ENCODE peak calls at places on chromosomes 1 and 21, in six cellular contexts. N is prostate gland, A is lower leg skin, Z is transverse colon, Q is spleen, G is body of pancreas. I is an unnamed sample.

GRCh38 chr21:32499249-32500055 is 85.9 kb downstream of the TCP10L start:
- DNase-seq in G (no peak), Z (no peak), Q (no peak), N (no peak), A (no peak), I (peak)

GRCh38 chr1:70072239-70072751 is 133.1 kb downstream of the LRRC40 start:
- DNase-seq in Z (no peak), N (no peak), A (no peak), Q (no peak), G (no peak), I (no peak)

GRCh38 chr1:96072021-96072420 is 649.6 kb upstream of the PTBP2 start:
- DNase-seq in G (no peak), Z (no peak), A (no peak), N (no peak), Q (no peak), I (no peak)

GRCh38 chr21:21230672-21231071 is 232.5 kb downstream of the NCAM2 start:
- DNase-seq in Q (no peak), N (no peak), Z (no peak), G (no peak), A (no peak), I (no peak)

GRCh38 chr1:203690730-203691129 is 64.1 kb downstream of the ATP2B4 start:
- DNase-seq in N (no peak), G (no peak), A (no peak), Z (no peak), Q (no peak), I (no peak)

GRCh38 chr1:159055181-159055621 is 21.4 kb downstream of the AIM2 start:
- DNase-seq in G (no peak), N (no peak), Q (no peak), Z (no peak), A (no peak), I (no peak)

GRCh38 chr1:75334876-75335275 is 200.7 kb downstream of the LHX8 start:
- DNase-seq in G (no peak), Q (no peak), Z (no peak), N (no peak), A (no peak), I (no peak)

GRCh38 chr21:34221331-34222030 is 142.3 kb upstream of the KCNE2 start:
- DNase-seq in A (no peak), Q (no peak), G (no peak), N (no peak), Z (no peak), I (no peak)

GRCh38 chr1:167194182-167194581 is 26.5 kb upstream of the POU2F1 start:
- DNase-seq in Z (no peak), N (no peak), G (no peak), Q (no peak), A (no peak), I (no peak)

GRCh38 chr1:171127481-171127880 is 36.8 kb downstream of the FMO3 start:
- DNase-seq in Z (no peak), G (no peak), A (no peak), N (peak), Q (no peak), I (no peak)

GRCh38 chr1:229254910-229255541 is 15.9 kb upstream of the RAB4A start:
- DNase-seq in A (no peak), G (no peak), N (peak), Q (no peak), Z (no peak), I (no peak)

GRCh38 chr1:52523376-52523775 is 29.5 kb downstream of the TUT4 start:
- DNase-seq in Z (no peak), Q (no peak), A (no peak), G (no peak), N (no peak), I (no peak)

GRCh38 chr1:39958801-39959200 is 3.9 kb downstream of the MFSD2A start:
- DNase-seq in Z (no peak), Q (no peak), G (no peak), A (no peak), N (no peak), I (no peak)

GRCh38 chr1:169367686-169368405 is at the start of the genes BLZF1 and NME7:
- DNase-seq in Z (peak), G (peak), Q (peak), N (peak), A (peak), I (peak)
- TF ChIP-seq POLR2A in Z (peak), G (peak), Q (no peak), N (peak), A (no peak), I (peak)

GRCh38 chr1:48251323-48251722 is 28.8 kb downstream of the SLC5A9 start:
- DNase-seq in A (no peak), Z (no peak), G (no peak), Q (no peak), N (no peak), I (no peak)

GRCh38 chr1:48248356-48248755 is 25.8 kb downstream of the SLC5A9 start:
- DNase-seq in Z (no peak), A (no peak), N (no peak), Q (no peak), G (no peak), I (no peak)

GRCh38 chr1:48251858-48252257 is 29.3 kb downstream of the SLC5A9 start:
- DNase-seq in N (no peak), A (no peak), G (no peak), Z (no peak), Q (no peak), I (no peak)

GRCh38 chr1:48249868-48250267 is 27.4 kb downstream of the SLC5A9 start:
- DNase-seq in Q (no peak), A (no peak), G (no peak), Z (no peak), N (no peak), I (no peak)

GRCh38 chr1:48250572-48250971 is 28.1 kb downstream of the SLC5A9 start:
- DNase-seq in G (no peak), Z (peak), Q (no peak), N (no peak), A (no peak), I (no peak)
- TF ChIP-seq POLR2A in G (no peak), Z (no peak), Q (no peak), N (no peak), A (no peak), I (no peak)

DNA sequence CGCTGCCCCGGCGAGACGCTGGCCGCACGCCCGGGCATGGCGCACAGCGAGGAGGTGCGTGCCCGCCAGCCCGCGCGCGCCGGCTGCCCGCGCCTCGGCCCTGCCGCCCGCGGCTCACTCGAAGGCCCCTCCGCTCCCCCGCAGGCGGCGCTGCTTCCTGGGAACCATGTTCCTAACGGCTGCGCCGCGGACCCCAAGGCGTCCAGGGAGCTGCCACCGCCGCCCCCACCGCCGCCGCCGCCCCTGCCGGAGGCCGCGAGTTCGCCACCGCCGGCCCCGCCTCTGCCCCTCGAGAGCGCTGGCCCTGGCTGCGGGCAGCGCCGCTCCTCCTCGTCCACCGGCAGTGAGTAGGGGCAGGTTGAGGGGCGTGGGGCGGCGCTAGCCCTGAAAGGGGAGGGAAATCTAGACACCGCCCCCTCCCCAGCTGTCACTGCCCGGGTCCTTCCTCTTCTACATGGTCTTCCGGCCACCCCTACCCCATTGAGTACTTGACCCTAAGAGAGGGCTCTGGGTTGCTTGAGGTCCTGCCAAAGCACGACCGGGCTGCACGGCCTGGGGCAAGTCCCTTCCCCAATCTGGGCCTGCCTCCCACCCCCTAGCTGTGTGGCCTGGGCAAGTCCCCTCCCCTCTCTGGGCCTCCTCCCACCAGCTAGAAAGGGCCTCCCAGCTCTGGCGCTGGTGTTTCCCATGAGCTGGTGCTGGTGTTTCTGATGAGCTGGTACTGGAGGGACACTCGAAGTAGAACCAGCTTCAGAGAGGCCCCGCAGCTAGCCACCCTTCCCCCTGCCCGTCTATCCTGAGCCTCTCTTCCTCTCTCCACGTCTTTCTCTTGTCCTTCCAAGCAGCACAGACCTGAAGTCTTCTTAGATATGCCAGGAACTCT is 17.0 kb downstream of the TNFRSF25 start:
- DNase-seq in N (no peak), A (no peak), Q (no peak), G (no peak), Z (peak), I (peak)
- TF ChIP-seq POLR2A in N (no peak), A (no peak), Q (no peak), G (no peak), Z (no peak), I (no peak)

GRCh38 chr1:228081578-228082259 is 789 bp upstream of the ARF1 start:
- DNase-seq in Z (peak), G (no peak), A (no peak), N (no peak), Q (peak), I (no peak)

GRCh38 chr1:228083871-228084278 is 1.4 kb downstream of the ARF1 start:
- DNase-seq in Z (no peak), A (no peak), Q (peak), G (no peak), N (no peak), I (no peak)

GRCh38 chr1:228082975-228083870 is 715 bp downstream of the ARF1 start:
- DNase-seq in G (peak), Q (peak), A (peak), Z (peak), N (peak), I (peak)

GRCh38 chr1:228081144-228081543 is 1.4 kb upstream of the ARF1 start:
- DNase-seq in G (peak), Z (peak), Q (peak), N (no peak), A (no peak), I (peak)

DNA sequence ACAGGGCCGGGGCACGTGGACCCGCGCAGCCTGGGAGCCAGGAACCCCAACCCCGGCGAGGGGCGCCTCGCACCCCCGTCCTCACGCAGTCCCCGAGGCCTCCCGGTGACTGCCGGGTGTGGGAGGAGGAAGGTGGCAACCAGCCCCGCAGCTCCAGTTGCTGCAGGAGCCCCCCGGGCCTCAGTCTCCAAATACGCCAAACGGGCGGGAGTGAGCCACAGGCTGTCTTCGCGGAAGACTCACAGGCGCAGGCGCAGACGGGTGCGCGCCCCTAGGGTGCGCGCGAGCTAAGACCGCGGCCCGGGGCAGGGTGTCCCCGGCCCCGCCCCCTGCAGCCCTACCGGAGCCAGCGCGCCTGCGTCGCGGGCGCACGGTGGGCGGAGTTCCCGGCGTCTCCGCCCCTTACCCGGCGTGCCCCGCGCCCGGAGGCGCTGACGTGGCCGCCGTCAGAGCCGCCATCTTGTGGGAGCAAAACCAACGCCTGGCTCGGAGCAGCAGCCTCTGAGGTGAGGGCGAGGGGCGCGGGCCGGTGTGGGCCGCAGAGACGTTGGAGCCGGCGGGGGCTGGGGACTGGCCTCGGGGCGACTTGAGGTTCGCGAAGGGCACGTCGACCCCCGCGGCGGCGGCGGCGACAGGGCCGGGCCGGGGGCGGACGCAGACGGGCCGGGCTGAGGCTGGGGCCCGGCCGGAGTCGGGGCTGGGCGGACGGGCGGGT is at the start of gene ARF1:
- DNase-seq in N (peak), Z (peak), G (peak), Q (peak), A (peak), I (peak)
- TF ChIP-seq POLR2A in N (peak), Z (peak), G (peak), Q (peak), A (no peak), I (peak)

GRCh38 chr1:236395780-236396664 is 1.9 kb downstream of the EDARADD start:
- DNase-seq in N (peak), Z (no peak), G (no peak), A (no peak), Q (no peak), I (no peak)

GRCh38 chr1:236396665-236397043 is 2.6 kb downstream of the EDARADD start:
- DNase-seq in G (no peak), N (no peak), Z (no peak), A (no peak), Q (no peak), I (no peak)

GRCh38 chr1:236397173-236397759 is 3.2 kb downstream of the EDARADD start:
- DNase-seq in G (no peak), N (no peak), A (no peak), Q (no peak), Z (no peak), I (no peak)

GRCh38 chr1:236394016-236394481 is at the start of gene EDARADD:
- DNase-seq in A (no peak), Q (no peak), N (no peak), G (no peak), Z (no peak), I (no peak)

GRCh38 chr1:236394905-236395779 is 1.1 kb downstream of the EDARADD start:
- DNase-seq in Z (peak), G (peak), A (peak), N (peak), Q (peak), I (peak)
- TF ChIP-seq POLR2A in Z (no peak), G (peak), A (no peak), N (peak), Q (no peak), I (no peak)

GRCh38 chr1:42175314-42176054 is 10.9 kb upstream of the GUCA2A start:
- DNase-seq in Q (no peak), Z (no peak), N (no peak), A (peak), G (no peak), I (no peak)
- TF ChIP-seq POLR2A in Q (no peak), Z (no peak), N (no peak), A (no peak), G (no peak), I (no peak)

GRCh38 chr1:47469910-47470309 is 32.1 kb downstream of the FOXD2 start:
- DNase-seq in Q (no peak), N (no peak), A (no peak), G (no peak), Z (no peak), I (no peak)
- TF ChIP-seq POLR2A in Q (no peak), N (no peak), A (no peak), G (no peak), Z (no peak), I (no peak)

GRCh38 chr1:160578694-160579191 is 553 bp downstream of the CD84 start:
- DNase-seq in N (no peak), G (no peak), Q (no peak), Z (no peak), A (no peak), I (no peak)
- TF ChIP-seq POLR2A in N (no peak), G (no peak), Q (no peak), Z (no peak), A (no peak), I (no peak)

DNA sequence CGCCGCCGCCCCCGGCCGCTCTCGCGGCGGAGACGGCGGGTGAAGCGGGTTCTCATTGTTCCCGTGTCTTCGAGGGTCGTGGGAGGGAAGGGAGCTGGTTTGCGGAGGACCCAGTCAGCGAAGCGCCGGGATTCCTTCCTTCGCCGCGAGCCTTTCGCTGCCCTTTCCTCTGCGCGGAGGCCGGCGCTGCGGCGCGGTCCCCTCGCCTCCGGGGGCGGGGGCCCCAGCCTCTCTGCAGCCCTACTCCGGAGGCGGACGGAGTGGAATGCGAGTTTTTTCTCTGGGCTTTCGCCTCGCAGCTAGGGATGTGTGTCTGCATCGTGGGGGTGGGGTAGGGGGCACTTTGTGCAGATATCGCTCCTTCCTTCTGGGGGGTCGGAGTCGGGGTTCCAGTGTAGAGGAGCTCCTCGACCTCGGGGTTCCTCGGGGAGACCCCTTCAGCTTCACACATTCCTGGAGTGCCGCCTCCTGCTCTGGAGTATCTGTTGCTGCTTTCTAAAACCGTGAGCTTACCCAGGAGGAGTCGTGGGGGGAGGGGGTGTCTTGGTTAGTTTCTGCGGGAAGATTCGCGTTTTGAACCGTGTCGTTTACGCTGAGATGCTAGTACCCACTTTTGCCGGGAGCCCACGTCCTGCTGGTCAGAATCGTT is 559 bp downstream of the RNF2 start:
- DNase-seq in G (peak), Q (no peak), A (peak), Z (peak), N (peak), I (no peak)
- TF ChIP-seq POLR2A in G (no peak), Q (no peak), A (no peak), Z (no peak), N (no peak), I (no peak)

I was measured in ovary.